ENCODE peak calls at places on chromosomes 16 and 17, in eight cellular contexts. B is breast epithelium; K is brain microvascular endothelial cell; P is IMR-90; Y is naive thymus-derived CD4-positive, alpha-beta T cell; I is caudate nucleus; D is tibial nerve; Q is iPS DF 6.9. C is an unnamed sample.

GRCh38 chr17:82333279-82334171 is at the start of gene SECTM1:
- DNase-seq in Y (no peak), D (peak), K (no peak), B (peak), Q (no peak), P (peak), I (no peak), C (no peak)

GRCh38 chr17:65942592-65942991 is 249.3 kb downstream of the CEP112 start:
- DNase-seq in Q (no peak), Y (no peak), P (no peak), I (no peak), B (no peak), D (no peak), K (no peak), C (no peak)

GRCh38 chr17:1707107-1707506 is 3.1 kb downstream of the TLCD2 start:
- DNase-seq in Y (no peak), I (no peak), K (no peak), P (no peak), D (no peak), Q (no peak), B (no peak), C (no peak)

GRCh38 chr17:40103742-40104095 is 3.3 kb upstream of the NR1D1 start:
- DNase-seq in Q (no peak), I (no peak), P (no peak), D (no peak), Y (no peak), B (no peak), K (no peak), C (no peak)

GRCh38 chr16:1941924-1942809 is 832 bp downstream of the MSRB1 start:
- DNase-seq in D (no peak), B (no peak), I (no peak), Q (no peak), Y (no peak), P (no peak), K (no peak), C (no peak)

GRCh38 chr17:53996131-53996530 is 173.4 kb downstream of the KIF2B start:
- DNase-seq in I (no peak), Q (no peak), D (no peak), B (no peak), K (no peak), Y (no peak), P (no peak), C (no peak)

GRCh38 chr16:88651276-88651988 is 579 bp upstream of the CYBA start:
- DNase-seq in Q (no peak), B (no peak), P (no peak), D (no peak), Y (peak), I (no peak), K (peak), C (no peak)

GRCh38 chr17:80888276-80889160 is 103.1 kb upstream of the CHMP6 start:
- DNase-seq in D (no peak), B (no peak), Q (no peak), K (no peak), Y (no peak), I (no peak), P (no peak), C (no peak)

GRCh38 chr17:66737524-66737923 is 97.4 kb upstream of the CACNG5 start:
- DNase-seq in Y (no peak), P (peak), D (no peak), I (peak), B (no peak), K (peak), Q (no peak), C (no peak)

GRCh38 chr17:12024332-12024731 is 3.7 kb downstream of the MAP2K4 start:
- DNase-seq in D (no peak), B (no peak), Y (no peak), I (no peak), K (no peak), Q (no peak), P (peak), C (no peak)

GRCh38 chr16:48494742-48495141 is 109.5 kb upstream of the SIAH1 start:
- DNase-seq in B (no peak), D (no peak), Y (no peak), K (no peak), I (no peak), P (no peak), Q (no peak), C (no peak)

GRCh38 chr17:12231027-12231682 is 210.5 kb downstream of the MAP2K4 start:
- DNase-seq in Q (no peak), P (peak), I (no peak), K (peak), B (no peak), D (no peak), Y (no peak), C (no peak)

GRCh38 chr16:11425140-11425539 is 79.9 kb downstream of the RMI2 start:
- DNase-seq in D (no peak), P (no peak), B (no peak), I (no peak), Q (no peak), Y (no peak), K (no peak), C (no peak)

GRCh38 chr16:54655171-54655590 is 275.5 kb upstream of the IRX5 start:
- DNase-seq in K (no peak), B (no peak), I (no peak), P (no peak), Y (no peak), Q (no peak), D (no peak), C (no peak)

GRCh38 chr17:77842906-77843249 is 115.6 kb upstream of the TNRC6C start:
- DNase-seq in D (no peak), I (no peak), Q (no peak), Y (no peak), B (no peak), P (no peak), K (no peak), C (no peak)

GRCh38 chr16:86670835-86671234 is 92.5 kb downstream of the FOXL1 start:
- DNase-seq in I (no peak), Y (no peak), K (no peak), D (no peak), B (no peak), P (no peak), Q (no peak), C (no peak)

GRCh38 chr17:72358465-72358864 is 237.6 kb downstream of the SOX9 start:
- DNase-seq in K (peak), B (no peak), Y (no peak), D (no peak), P (peak), Q (no peak), I (no peak), C (no peak)

GRCh38 chr17:41647038-41647813 is 22.9 kb upstream of the KRT17 start:
- DNase-seq in I (no peak), Y (no peak), P (no peak), K (no peak), Q (no peak), B (no peak), D (no peak), C (no peak)

GRCh38 chr16:64981568-64982281 is 140.1 kb downstream of the CDH11 start:
- DNase-seq in I (no peak), P (no peak), Q (no peak), Y (no peak), K (no peak), D (no peak), B (no peak), C (no peak)

GRCh38 chr16:56792960-56793359 is 63.0 kb downstream of the NUP93 start:
- DNase-seq in P (no peak), Q (no peak), D (no peak), Y (no peak), B (no peak), K (no peak), I (no peak), C (no peak)

GRCh38 chr17:67260051-67260987 is 15.3 kb upstream of the HELZ start:
- DNase-seq in Y (no peak), I (no peak), D (no peak), K (peak), P (peak), Q (no peak), B (no peak), C (no peak)

GRCh38 chr17:34071891-34072420 is 183.1 kb upstream of the CCL2 start:
- DNase-seq in D (no peak), B (no peak), Y (no peak), P (no peak), K (no peak), Q (no peak), I (no peak), C (no peak)

GRCh38 chr17:57776366-57776765 is 31.3 kb upstream of the CCDC182 start:
- DNase-seq in Q (no peak), I (no peak), P (no peak), Y (no peak), B (no peak), D (no peak), K (no peak), C (no peak)

GRCh38 chr17:20304961-20305360 is 162.4 kb downstream of the LGALS9B start:
- DNase-seq in Y (no peak), I (no peak), P (no peak), K (no peak), Q (no peak), D (no peak), B (no peak), C (no peak)

GRCh38 chr16:67805718-67806427 is 487 bp downstream of the RANBP10 start:
- DNase-seq in D (no peak), B (no peak), Q (no peak), I (no peak), P (no peak), K (no peak), Y (no peak), C (no peak)

GRCh38 chr17:8705427-8705826 is 39.2 kb downstream of the CCDC42 start:
- DNase-seq in I (no peak), P (no peak), D (no peak), Y (no peak), Q (no peak), K (no peak), B (no peak), C (no peak)

GRCh38 chr16:58507195-58507962 is 7.4 kb downstream of the NDRG4 start:
- DNase-seq in I (no peak), B (peak), K (no peak), D (no peak), Q (no peak), P (no peak), Y (no peak), C (no peak)

GRCh38 chr17:50834126-50834785 is 1.1 kb upstream of the WFIKKN2 start:
- DNase-seq in Y (no peak), K (no peak), I (no peak), Q (no peak), B (no peak), P (no peak), D (no peak), C (no peak)

DNA sequence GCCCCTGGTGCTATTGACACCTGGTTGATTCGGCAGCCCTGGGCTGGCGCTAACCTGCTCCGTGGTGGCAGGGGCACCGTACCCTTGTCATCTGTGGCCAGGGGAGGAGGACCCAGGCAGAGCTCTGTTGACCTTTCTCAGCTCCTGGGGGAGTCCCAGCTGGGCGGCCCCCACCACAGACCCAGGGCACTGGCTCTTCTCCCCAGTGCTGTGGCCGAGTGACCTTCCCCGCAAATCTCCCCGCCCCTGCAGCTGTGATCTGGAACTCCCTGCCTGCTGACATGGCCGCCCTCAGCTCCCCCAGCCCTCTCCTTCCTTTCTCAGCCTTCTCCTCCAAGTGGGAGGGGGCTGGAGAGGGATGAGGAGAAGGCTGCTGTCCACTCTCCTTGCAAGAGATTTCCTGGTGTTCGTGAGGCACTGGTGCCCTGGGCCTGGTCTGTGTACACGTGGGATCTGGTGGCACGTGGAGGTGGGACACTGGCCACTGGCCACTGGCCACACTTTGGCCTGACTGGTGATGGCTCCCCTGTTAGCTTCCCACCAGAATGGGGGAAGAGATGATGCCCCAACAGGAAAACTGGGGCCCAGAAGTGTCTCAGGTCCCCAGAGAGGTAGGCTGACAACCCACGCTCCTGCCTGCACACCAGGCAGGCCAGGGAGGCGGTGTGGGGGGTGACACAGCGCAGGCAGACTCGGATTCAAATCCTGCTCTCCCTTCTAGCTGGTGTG is 8.2 kb downstream of the FMNL1 start:
- DNase-seq in D (no peak), I (no peak), B (no peak), Y (no peak), P (no peak), Q (no peak), K (no peak), C (no peak)
- H3K27ac ChIP-seq in D (peak), I (peak), B (peak), Y (peak), P (peak), Q (no peak), K (no peak), C (peak)

GRCh38 chr17:69575346-69575761 is 160.9 kb downstream of the MAP2K6 start:
- DNase-seq in I (no peak), P (peak), D (no peak), K (peak), Y (no peak), B (no peak), Q (no peak), C (no peak)
- H3K27ac ChIP-seq in I (no peak), P (peak), D (peak), K (peak), Y (no peak), B (peak), Q (no peak), C (no peak)

GRCh38 chr17:17190188-17190587 is 15.9 kb downstream of the PLD6 start:
- DNase-seq in Q (no peak), B (no peak), D (no peak), K (no peak), P (no peak), I (no peak), Y (no peak), C (no peak)

GRCh38 chr17:17188586-17188985 is 17.5 kb downstream of the PLD6 start:
- DNase-seq in D (no peak), P (no peak), K (no peak), I (no peak), Q (no peak), B (no peak), Y (no peak), C (no peak)

GRCh38 chr17:17189559-17189958 is 16.6 kb downstream of the PLD6 start:
- DNase-seq in Y (no peak), I (no peak), P (no peak), Q (no peak), K (no peak), B (no peak), D (no peak), C (no peak)

GRCh38 chr17:17191961-17192381 is 14.2 kb downstream of the PLD6 start:
- DNase-seq in B (no peak), Q (no peak), K (no peak), D (no peak), P (peak), Y (no peak), I (no peak), C (no peak)

DNA sequence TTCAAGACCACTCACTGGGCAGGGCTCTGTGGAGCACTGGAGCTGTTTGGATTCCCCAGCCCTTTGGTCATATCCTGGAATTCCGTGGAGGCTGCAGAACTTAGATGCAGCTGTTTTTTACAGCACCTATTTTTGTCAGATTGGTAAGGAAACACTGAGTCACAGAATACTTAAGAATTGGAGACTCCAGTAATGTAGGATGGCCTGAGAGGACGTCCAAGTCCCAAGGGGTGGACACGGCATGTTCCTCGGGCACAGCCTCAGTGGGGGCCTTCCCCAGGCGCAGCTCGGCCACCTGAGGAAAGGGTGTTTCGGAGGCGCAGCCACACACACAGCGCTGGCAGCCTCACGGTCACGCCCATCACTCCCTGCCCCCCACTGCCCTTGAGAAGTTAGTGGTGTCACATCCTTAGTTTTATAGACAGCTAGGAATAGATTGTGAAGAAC is 14.8 kb downstream of the PLD6 start:
- DNase-seq in K (peak), D (no peak), Q (no peak), P (peak), Y (no peak), B (no peak), I (no peak), C (no peak)
- H3K27ac ChIP-seq in K (no peak), D (peak), Q (no peak), P (peak), Y (no peak), B (no peak), I (peak), C (no peak)

GRCh38 chr17:75875940-75876189 is 2.5 kb downstream of the TRIM47 start:
- DNase-seq in K (no peak), Y (no peak), I (peak), B (peak), Q (no peak), D (no peak), P (no peak), C (peak)

GRCh38 chr17:75878174-75878998 is at the start of gene TRIM47:
- DNase-seq in Y (no peak), B (no peak), D (peak), K (peak), P (peak), I (peak), Q (no peak), C (peak)

GRCh38 chr17:75876190-75876937 is 2.0 kb downstream of the TRIM47 start:
- DNase-seq in Y (peak), Q (no peak), I (no peak), P (no peak), D (no peak), B (no peak), K (no peak), C (no peak)

GRCh38 chr17:75877752-75878173 is 618 bp downstream of the TRIM47 start:
- DNase-seq in K (peak), Y (peak), D (peak), I (peak), B (peak), P (peak), Q (no peak), C (peak)

GRCh38 chr17:75876938-75877751 is 1.2 kb downstream of the TRIM47 start:
- DNase-seq in K (peak), Q (no peak), I (peak), B (peak), Y (no peak), P (peak), D (peak), C (peak)
- H3K27ac ChIP-seq in K (peak), Q (no peak), I (peak), B (peak), Y (peak), P (peak), D (peak), C (peak)

DNA sequence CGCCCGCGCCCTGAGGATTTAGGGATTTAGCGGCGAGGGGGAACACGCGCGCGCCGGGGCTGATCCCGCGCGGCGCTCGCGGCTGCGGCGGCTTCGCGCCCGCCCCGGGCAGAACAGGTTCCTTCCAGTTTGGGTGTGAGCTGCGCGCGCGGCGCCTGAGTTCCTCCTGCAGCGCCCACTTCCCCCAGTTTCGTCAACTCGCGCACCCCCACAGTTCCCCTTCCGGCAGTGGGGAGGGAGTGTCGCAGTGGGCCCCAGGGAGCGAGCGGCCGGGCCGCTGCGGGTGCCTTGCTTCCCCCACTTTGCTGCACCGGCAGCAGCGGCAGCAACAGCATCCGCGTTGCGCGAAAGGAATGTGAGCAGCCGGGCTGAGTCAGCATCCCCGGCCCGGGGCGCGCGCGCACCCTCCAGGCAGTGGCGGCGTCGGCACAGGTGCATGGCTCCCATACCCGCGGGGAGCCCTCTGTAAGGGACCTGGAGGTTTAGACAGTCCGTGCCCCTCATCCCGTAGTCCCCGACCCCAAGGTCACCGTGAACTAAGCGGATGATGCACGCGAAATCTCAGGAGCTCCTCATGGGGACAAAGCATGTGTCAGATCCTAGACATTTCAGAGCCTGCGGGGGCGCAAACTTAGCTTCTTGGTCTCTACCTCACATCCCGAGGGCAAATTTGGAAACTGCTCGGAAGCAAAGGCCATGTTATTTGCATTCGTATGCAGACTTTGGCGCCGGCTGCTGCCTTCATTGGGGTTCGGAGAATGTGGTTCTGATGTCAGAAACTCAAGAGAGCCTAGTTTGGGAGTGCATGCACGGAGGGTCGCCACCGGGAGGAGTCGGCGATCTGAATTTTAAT is 767 bp downstream of the ARSG start:
- DNase-seq in K (peak), Q (no peak), P (peak), D (peak), Y (peak), I (peak), B (peak), C (no peak)
- H3K27ac ChIP-seq in K (peak), Q (no peak), P (no peak), D (peak), Y (peak), I (peak), B (peak), C (peak)

GRCh38 chr16:50393461-50394214 is 24.9 kb upstream of the BRD7 start:
- DNase-seq in D (no peak), B (no peak), P (no peak), Q (no peak), Y (no peak), I (no peak), K (no peak), C (no peak)
- H3K27ac ChIP-seq in D (no peak), B (no peak), P (no peak), Q (no peak), Y (no peak), I (no peak), K (no peak), C (no peak)

C was measured in substantia nigra.